ENCODE peak calls at places on chromosomes 5 and 9, in seven cellular contexts. One of them, this sample, is unnamed.

GRCh38 chr5:148033138-148033537 is 30.6 kb upstream of the SPINK5 start:
- DNase-seq in SK-N-SH: no peak
- DNase-seq in Panc1: no peak
- DNase-seq in HCT116: no peak
- DNase-seq in GM23338: peak
- DNase-seq in HL-60: no peak
- DNase-seq in K562: no peak
- DNase-seq in this sample: peak

GRCh38 chr9:121883281-121884056 is 209.6 kb downstream of the TTLL11 start:
- DNase-seq in HCT116: no peak
- DNase-seq in SK-N-SH: no peak
- DNase-seq in K562: no peak
- DNase-seq in HL-60: no peak
- DNase-seq in Panc1: no peak
- DNase-seq in GM23338: no peak
- DNase-seq in this sample: no peak

GRCh38 chr5:10329808-10330481 is 22.2 kb upstream of the CMBL start:
- DNase-seq in SK-N-SH: peak
- DNase-seq in GM23338: no peak
- DNase-seq in HCT116: no peak
- DNase-seq in Panc1: no peak
- DNase-seq in HL-60: no peak
- DNase-seq in K562: no peak
- DNase-seq in this sample: no peak

GRCh38 chr5:127029513-127030258 is 672 bp downstream of the MARCHF3 start:
- DNase-seq in HL-60: peak
- DNase-seq in K562: peak
- DNase-seq in Panc1: no peak
- DNase-seq in GM23338: peak
- DNase-seq in HCT116: peak
- DNase-seq in SK-N-SH: peak
- DNase-seq in this sample: peak

GRCh38 chr5:3033033-3033755 is 281.7 kb upstream of the IRX2 start:
- DNase-seq in Panc1: no peak
- DNase-seq in GM23338: no peak
- DNase-seq in SK-N-SH: no peak
- DNase-seq in K562: no peak
- DNase-seq in HCT116: no peak
- DNase-seq in HL-60: no peak
- DNase-seq in this sample: no peak

GRCh38 chr9:79254900-79255651 is 316.7 kb upstream of the TLE4 start:
- DNase-seq in HCT116: no peak
- DNase-seq in HL-60: peak
- DNase-seq in GM23338: peak
- DNase-seq in Panc1: no peak
- DNase-seq in SK-N-SH: no peak
- DNase-seq in K562: no peak
- DNase-seq in this sample: no peak

GRCh38 chr5:116673453-116673852 is 98.8 kb upstream of the SEMA6A start:
- DNase-seq in K562: no peak
- DNase-seq in SK-N-SH: no peak
- DNase-seq in Panc1: no peak
- DNase-seq in HCT116: no peak
- DNase-seq in GM23338: no peak
- DNase-seq in HL-60: no peak
- DNase-seq in this sample: no peak

GRCh38 chr9:107039546-107039945 is 176.6 kb downstream of the ZNF462 start:
- DNase-seq in HCT116: no peak
- DNase-seq in HL-60: no peak
- DNase-seq in Panc1: no peak
- DNase-seq in GM23338: no peak
- DNase-seq in SK-N-SH: no peak
- DNase-seq in K562: no peak
- DNase-seq in this sample: no peak

GRCh38 chr5:154086123-154086522 is 47.4 kb downstream of the MFAP3 start:
- DNase-seq in K562: no peak
- DNase-seq in HCT116: no peak
- DNase-seq in Panc1: no peak
- DNase-seq in SK-N-SH: no peak
- DNase-seq in GM23338: no peak
- DNase-seq in HL-60: no peak
- DNase-seq in this sample: no peak

DNA sequence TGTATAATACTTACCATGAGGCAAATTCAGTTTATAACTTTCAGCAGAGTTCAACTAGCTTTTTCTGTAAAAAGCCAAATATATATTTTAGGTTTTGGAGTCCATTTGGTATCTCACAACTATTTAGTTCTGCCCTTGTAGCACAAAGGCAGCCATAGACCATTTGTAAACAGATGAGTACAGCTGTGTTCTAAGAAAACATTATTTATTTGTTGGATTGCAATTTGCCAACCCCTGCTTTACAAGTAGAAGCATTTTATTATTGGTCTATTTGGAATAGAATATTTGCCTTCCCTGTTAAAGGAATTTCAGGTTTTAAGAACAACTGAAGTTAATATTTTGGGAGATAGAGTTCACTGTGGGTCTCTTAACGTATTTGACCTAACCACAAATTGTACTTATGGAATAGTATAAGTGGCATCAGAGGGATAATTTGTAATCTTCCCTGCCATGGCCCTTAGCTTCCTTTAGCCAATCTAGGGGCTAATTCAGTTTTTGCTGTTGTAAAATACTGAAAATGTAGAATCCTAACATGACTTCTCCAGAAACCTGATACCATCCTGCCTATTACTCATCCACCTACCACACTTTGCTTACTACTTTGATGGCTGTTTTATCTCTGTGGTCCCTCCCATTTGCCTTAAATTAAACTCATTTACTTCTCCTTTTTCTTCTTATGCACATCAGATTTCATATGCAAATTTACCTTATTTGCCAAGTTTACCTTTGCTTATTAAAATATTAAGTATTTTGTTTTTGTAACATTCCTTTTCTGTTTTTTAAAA is 109.2 kb downstream of the DMXL1 start:
- DNase-seq in Panc1: no peak
- DNase-seq in GM23338: no peak
- DNase-seq in SK-N-SH: no peak
- DNase-seq in HCT116: no peak
- DNase-seq in HL-60: no peak
- DNase-seq in K562: peak
- DNase-seq in this sample: no peak
- TF ChIP-seq REST in Panc1: no peak
- TF ChIP-seq REST in GM23338: no peak
- TF ChIP-seq REST in SK-N-SH: no peak
- TF ChIP-seq REST in HCT116: no peak
- TF ChIP-seq REST in HL-60: no peak
- TF ChIP-seq REST in K562: no peak
- TF ChIP-seq REST in this sample: no peak

GRCh38 chr5:49953-50544 is 41.9 kb upstream of the PLEKHG4B start:
- DNase-seq in K562: no peak
- DNase-seq in HCT116: no peak
- DNase-seq in HL-60: no peak
- DNase-seq in Panc1: no peak
- DNase-seq in SK-N-SH: no peak
- DNase-seq in GM23338: no peak
- DNase-seq in this sample: no peak
- TF ChIP-seq REST in K562: no peak
- TF ChIP-seq REST in HCT116: no peak
- TF ChIP-seq REST in HL-60: no peak
- TF ChIP-seq REST in Panc1: no peak
- TF ChIP-seq REST in SK-N-SH: no peak
- TF ChIP-seq REST in GM23338: no peak
- TF ChIP-seq REST in this sample: no peak

GRCh38 chr5:109653840-109654239 is 35.9 kb upstream of the MAN2A1 start:
- DNase-seq in HL-60: no peak
- DNase-seq in Panc1: no peak
- DNase-seq in GM23338: no peak
- DNase-seq in K562: no peak
- DNase-seq in HCT116: no peak
- DNase-seq in SK-N-SH: no peak
- DNase-seq in this sample: no peak

GRCh38 chr5:109654455-109654854 is 35.3 kb upstream of the MAN2A1 start:
- DNase-seq in HCT116: no peak
- DNase-seq in GM23338: no peak
- DNase-seq in Panc1: no peak
- DNase-seq in HL-60: no peak
- DNase-seq in SK-N-SH: no peak
- DNase-seq in K562: no peak
- DNase-seq in this sample: no peak

GRCh38 chr5:109650451-109650850 is 39.3 kb upstream of the MAN2A1 start:
- DNase-seq in SK-N-SH: no peak
- DNase-seq in K562: no peak
- DNase-seq in HL-60: no peak
- DNase-seq in HCT116: no peak
- DNase-seq in GM23338: no peak
- DNase-seq in Panc1: no peak
- DNase-seq in this sample: no peak

GRCh38 chr5:109653042-109653441 is 36.7 kb upstream of the MAN2A1 start:
- DNase-seq in Panc1: no peak
- DNase-seq in K562: no peak
- DNase-seq in SK-N-SH: no peak
- DNase-seq in GM23338: no peak
- DNase-seq in HL-60: no peak
- DNase-seq in HCT116: no peak
- DNase-seq in this sample: no peak

GRCh38 chr5:109652096-109652495 is 37.6 kb upstream of the MAN2A1 start:
- DNase-seq in HL-60: no peak
- DNase-seq in SK-N-SH: no peak
- DNase-seq in HCT116: no peak
- DNase-seq in Panc1: no peak
- DNase-seq in K562: no peak
- DNase-seq in GM23338: no peak
- DNase-seq in this sample: no peak
- TF ChIP-seq REST in HL-60: no peak
- TF ChIP-seq REST in SK-N-SH: no peak
- TF ChIP-seq REST in HCT116: no peak
- TF ChIP-seq REST in Panc1: no peak
- TF ChIP-seq REST in K562: no peak
- TF ChIP-seq REST in GM23338: no peak
- TF ChIP-seq REST in this sample: no peak

GRCh38 chr5:157267766-157268480 is 2.0 kb downstream of the CYFIP2 start:
- DNase-seq in SK-N-SH: no peak
- DNase-seq in Panc1: no peak
- DNase-seq in HL-60: no peak
- DNase-seq in K562: no peak
- DNase-seq in HCT116: no peak
- DNase-seq in GM23338: no peak
- DNase-seq in this sample: no peak
- TF ChIP-seq REST in SK-N-SH: no peak
- TF ChIP-seq REST in Panc1: no peak
- TF ChIP-seq REST in HL-60: no peak
- TF ChIP-seq REST in K562: no peak
- TF ChIP-seq REST in HCT116: no peak
- TF ChIP-seq REST in GM23338: no peak
- TF ChIP-seq REST in this sample: no peak

GRCh38 chr9:87535817-87536539 is 38.3 kb downstream of the DAPK1 start:
- DNase-seq in SK-N-SH: no peak
- DNase-seq in HCT116: no peak
- DNase-seq in HL-60: no peak
- DNase-seq in K562: no peak
- DNase-seq in GM23338: no peak
- DNase-seq in Panc1: no peak
- DNase-seq in this sample: no peak
- TF ChIP-seq REST in SK-N-SH: no peak
- TF ChIP-seq REST in HCT116: no peak
- TF ChIP-seq REST in HL-60: no peak
- TF ChIP-seq REST in K562: no peak
- TF ChIP-seq REST in GM23338: no peak
- TF ChIP-seq REST in Panc1: no peak
- TF ChIP-seq REST in this sample: no peak

GRCh38 chr9:119500072-119500771 is 131.0 kb upstream of the BRINP1 start:
- DNase-seq in HL-60: no peak
- DNase-seq in GM23338: no peak
- DNase-seq in SK-N-SH: no peak
- DNase-seq in K562: no peak
- DNase-seq in HCT116: no peak
- DNase-seq in Panc1: no peak
- DNase-seq in this sample: no peak
- TF ChIP-seq REST in HL-60: no peak
- TF ChIP-seq REST in GM23338: no peak
- TF ChIP-seq REST in SK-N-SH: no peak
- TF ChIP-seq REST in K562: no peak
- TF ChIP-seq REST in HCT116: no peak
- TF ChIP-seq REST in Panc1: no peak
- TF ChIP-seq REST in this sample: no peak